ENCODE peak calls at places on chromosomes 12 and 14, in eight cellular contexts. U is cardiac fibroblast, Z is endodermal cell, V is psoas muscle, Q is mucosa of descending colon, W is astrocyte of the spinal cord, M is bronchial epithelial cell, T is ovary. R is an unnamed sample.
A peak's percentile ranks its signal among the peaks of the same experiment; 100 is the strongest.

GRCh38 chr14:68794130-68794855 is 1.4 kb upstream of the ZFP36L1 start:
- DNase-seq in U (peak; percentile 97), Z (peak; percentile 81), V (peak; percentile 95), Q (peak; percentile 88), W (peak; percentile 91), M (peak; percentile 85), T (peak; percentile 88), R (peak; percentile 86)

GRCh38 chr14:62329427-62329826 is 567.2 kb downstream of the SNAPC1 start:
- DNase-seq in U (peak; percentile 8), Z (no peak), V (no peak), Q (no peak), W (peak; percentile 22), M (no peak), T (no peak), R (no peak)

GRCh38 chr12:6688543-6688999 is 604 bp downstream of the ZNF384 start:
- DNase-seq in U (no peak), Z (no peak), V (no peak), Q (peak; percentile 77), W (no peak), M (no peak), T (peak; percentile 76), R (no peak)

GRCh38 chr12:53589915-53590314 is 36.3 kb downstream of the ATF7 start:
- DNase-seq in U (no peak), Z (no peak), V (no peak), Q (no peak), W (no peak), M (no peak), T (no peak), R (no peak)

GRCh38 chr12:87116778-87117177 is 860.6 kb upstream of the MGAT4C start:
- DNase-seq in U (no peak), Z (no peak), V (no peak), Q (no peak), W (no peak), M (no peak), T (no peak), R (no peak)

GRCh38 chr12:116662612-116663144 is 75.2 kb downstream of the SPRING1 start:
- DNase-seq in U (no peak), Z (peak; percentile 67), V (no peak), Q (peak; percentile 55), W (peak; percentile 18), M (no peak), T (peak; percentile 70), R (no peak)

GRCh38 chr14:20190596-20190995 is at the start of gene OR11G2:
- DNase-seq in U (no peak), Z (no peak), V (no peak), Q (no peak), W (no peak), M (no peak), T (no peak), R (no peak)

GRCh38 chr14:90924618-90925345 is 108.6 kb upstream of the TTC7B start:
- DNase-seq in U (peak; percentile 11), Z (no peak), V (no peak), Q (no peak), W (no peak), M (peak; percentile 51), T (no peak), R (peak; percentile 12)

GRCh38 chr14:38404616-38405015 is 148.7 kb upstream of the CLEC14A start:
- DNase-seq in U (peak; percentile 55), Z (no peak), V (no peak), Q (no peak), W (peak; percentile 40), M (no peak), T (no peak), R (no peak)

GRCh38 chr12:55934343-55934742 is 3.4 kb downstream of the DGKA start:
- DNase-seq in U (peak; percentile 66), Z (no peak), V (no peak), Q (no peak), W (no peak), M (no peak), T (no peak), R (peak; percentile 41)

GRCh38 chr12:6443361-6443983 is 1.3 kb upstream of the CD27 start:
- DNase-seq in U (no peak), Z (peak; percentile 62), V (no peak), Q (no peak), W (no peak), M (no peak), T (peak; percentile 3), R (no peak)

GRCh38 chr14:53953828-53954550 is 2.6 kb downstream of the BMP4 start:
- DNase-seq in U (peak; percentile 57), Z (no peak), V (peak; percentile 72), Q (peak; percentile 63), W (peak; percentile 57), M (no peak), T (peak; percentile 66), R (no peak)

GRCh38 chr12:119061208-119061796 is 80.0 kb downstream of the SRRM4 start:
- DNase-seq in U (peak; percentile 50), Z (peak; percentile 96), V (peak; percentile 51), Q (peak; percentile 41), W (peak; percentile 20), M (peak; percentile 41), T (peak; percentile 23), R (no peak)

GRCh38 chr14:60722836-60723217 is 1.3 kb downstream of the SIX4 start:
- DNase-seq in U (peak; percentile 6), Z (no peak), V (no peak), Q (no peak), W (peak; percentile 58), M (no peak), T (peak; percentile 47), R (no peak)

GRCh38 chr12:102596687-102597086 is 116.3 kb upstream of the IGF1 start:
- DNase-seq in U (no peak), Z (no peak), V (no peak), Q (no peak), W (no peak), M (no peak), T (no peak), R (no peak)

GRCh38 chr12:130646690-130647089 is 69.4 kb downstream of the RIMBP2 start:
- DNase-seq in U (no peak), Z (no peak), V (no peak), Q (no peak), W (no peak), M (no peak), T (no peak), R (no peak)

DNA sequence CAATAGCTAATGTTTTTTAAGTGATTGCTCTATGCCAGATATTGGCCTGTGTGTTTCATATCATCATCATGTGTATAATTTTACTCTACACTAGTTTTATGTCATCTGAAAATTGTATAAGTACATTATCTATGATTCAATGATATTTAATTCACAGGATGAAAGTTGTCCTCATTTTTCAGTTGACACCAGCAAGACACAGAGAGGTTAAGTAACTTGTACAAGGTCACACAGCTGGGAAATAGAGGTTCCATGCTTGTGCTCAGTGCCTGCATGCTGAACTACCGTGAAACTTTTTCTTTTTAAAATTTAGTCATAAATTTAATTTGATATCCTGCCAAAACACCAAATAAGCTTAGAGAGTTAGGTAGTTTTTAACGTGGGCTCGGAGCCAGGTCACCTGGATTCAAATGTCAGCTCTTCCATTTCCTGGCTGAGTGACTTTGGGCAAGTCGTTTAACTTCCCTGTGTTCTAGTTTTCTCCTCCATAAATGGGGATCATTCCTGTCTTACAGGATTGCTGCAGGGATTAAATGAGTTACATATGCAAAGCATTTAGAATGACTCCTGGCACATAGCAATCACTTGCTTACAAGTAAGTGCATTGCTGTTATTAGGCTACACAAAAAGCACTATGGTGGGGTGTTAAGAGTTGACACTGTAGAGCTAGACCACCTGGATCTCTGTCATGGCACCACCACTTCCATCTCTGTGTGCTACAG is 183.9 kb downstream of the ETV6 start:
- DNase-seq in U (no peak), Z (peak; percentile 35), V (no peak), Q (no peak), W (no peak), M (no peak), T (no peak), R (no peak)
- H3K4me3 ChIP-seq in U (no peak overlapping the region), Z (no peak overlapping the region), V (no peak overlapping the region), Q (no peak overlapping the region), W (no peak overlapping the region), M (no peak overlapping the region), T (no peak overlapping the region), R (no peak overlapping the region)

GRCh38 chr12:103962493-103962892 is 3.2 kb upstream of the TDG start:
- DNase-seq in U (no peak), Z (no peak), V (no peak), Q (no peak), W (no peak), M (no peak), T (no peak), R (no peak)
- H3K4me3 ChIP-seq in U (no peak overlapping the region), Z (no peak overlapping the region), V (no peak overlapping the region), Q (no peak overlapping the region), W (no peak overlapping the region), M (no peak overlapping the region), T (no peak overlapping the region), R (no peak overlapping the region)

GRCh38 chr12:95836630-95837239 is 22.0 kb upstream of the SNRPF start:
- DNase-seq in U (peak; percentile 33), Z (no peak), V (no peak), Q (no peak), W (peak; percentile 69), M (no peak), T (no peak), R (peak; percentile 17)

GRCh38 chr12:95834572-95834971 is 24.2 kb upstream of the SNRPF start:
- DNase-seq in U (no peak), Z (no peak), V (no peak), Q (no peak), W (no peak), M (no peak), T (no peak), R (no peak)

GRCh38 chr12:95837240-95838038 is 21.3 kb upstream of the SNRPF start:
- DNase-seq in U (no peak), Z (no peak), V (no peak), Q (no peak), W (no peak), M (no peak), T (no peak), R (no peak)

GRCh38 chr12:95838125-95838524 is 20.6 kb upstream of the SNRPF start:
- DNase-seq in U (peak; percentile 55), Z (no peak), V (no peak), Q (peak; percentile 44), W (peak; percentile 58), M (peak; percentile 21), T (no peak), R (peak; percentile 60)

GRCh38 chr12:95836185-95836609 is 22.6 kb upstream of the SNRPF start:
- DNase-seq in U (peak; percentile 79), Z (no peak), V (no peak), Q (no peak), W (peak; percentile 72), M (peak; percentile 94), T (no peak), R (no peak)
- H3K4me3 ChIP-seq in U (no peak overlapping the region), Z (no peak overlapping the region), V (no peak overlapping the region), Q (no peak overlapping the region), W (no peak overlapping the region), M (no peak overlapping the region), T (no peak overlapping the region), R (no peak overlapping the region)

DNA sequence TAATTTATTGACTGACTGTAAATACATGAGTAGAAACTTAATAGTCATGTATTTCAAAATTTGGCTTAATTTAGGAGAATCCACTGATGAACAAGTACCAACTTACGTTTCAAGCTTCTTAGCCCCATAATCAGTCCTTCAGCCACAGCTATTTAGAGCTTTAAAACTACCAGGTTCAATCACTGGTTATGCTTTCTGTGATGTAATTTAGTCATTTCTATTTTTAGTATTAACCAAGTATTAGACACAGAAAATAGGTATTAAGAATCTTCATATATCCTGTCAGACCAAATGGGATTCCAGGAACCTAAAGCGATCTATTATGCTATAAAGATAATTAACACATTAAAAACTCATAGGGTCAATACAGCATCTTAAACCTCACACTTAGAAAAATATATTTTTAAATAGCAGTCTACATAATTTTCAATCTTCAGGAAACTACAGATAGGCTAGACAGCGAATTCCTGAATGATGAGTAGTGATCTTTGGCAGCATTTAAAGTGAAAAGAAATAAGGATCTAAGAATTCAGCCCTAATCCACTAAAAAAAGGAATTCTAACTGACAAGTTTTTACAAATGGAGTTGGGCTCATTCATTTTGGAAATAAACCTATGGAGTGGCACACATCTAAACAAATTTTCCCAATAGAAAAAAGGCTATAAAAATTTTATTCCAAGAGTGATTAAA is 51.5 kb downstream of the ZC3H14 start:
- DNase-seq in U (peak; percentile 82), Z (no peak), V (no peak), Q (no peak), W (peak; percentile 84), M (peak; percentile 68), T (no peak), R (peak; percentile 12)
- H3K4me3 ChIP-seq in U (no peak overlapping the region), Z (no peak overlapping the region), V (no peak overlapping the region), Q (no peak overlapping the region), W (no peak overlapping the region), M (no peak overlapping the region), T (no peak overlapping the region), R (no peak overlapping the region)

R was measured in skeletal muscle cell.